ENCODE peak calls at places on chromosomes 16 and 17, in seven cellular contexts. G is caudate nucleus; B is esophagus muscularis mucosa; Y is heart right ventricle; F is heart left ventricle; D is CD8-positive, alpha-beta memory T cell; I is tibial nerve. C is an unnamed sample.
A peak's percentile ranks its signal among the peaks of the same experiment; 100 is the strongest.

GRCh38 chr17:413706-414440 is 61.3 kb upstream of the RPH3AL start:
- DNase-seq in G (no peak), B (no peak), Y (no peak), F (no peak), D (no peak), I (no peak), C (no peak)

GRCh38 chr17:1030684-1031557 is 34.0 kb downstream of the TIMM22 start:
- DNase-seq in G (no peak), B (no peak), Y (peak; percentile 67), F (no peak), D (no peak), I (peak; percentile 44), C (no peak)

GRCh38 chr16:47492428-47493357 is 31.6 kb downstream of the PHKB start:
- DNase-seq in G (no peak), B (no peak), Y (peak; percentile 79), F (peak; percentile 90), D (no peak), I (peak; percentile 68), C (peak; percentile 5)

GRCh38 chr16:88886915-88887521 is 20.6 kb upstream of the PABPN1L start:
- DNase-seq in G (peak; percentile 87), B (peak; percentile 94), Y (peak; percentile 90), F (peak; percentile 92), D (no peak), I (peak; percentile 73), C (no peak)

GRCh38 chr17:55743103-55743679 is 7.7 kb upstream of the PCTP start:
- DNase-seq in G (no peak), B (no peak), Y (no peak), F (no peak), D (no peak), I (no peak), C (no peak)

GRCh38 chr16:85384831-85385462 is 228.2 kb upstream of the GSE1 start:
- DNase-seq in G (no peak), B (no peak), Y (peak; percentile 7), F (peak; percentile 12), D (no peak), I (no peak), C (no peak)

GRCh38 chr17:40813804-40814203 is 8.6 kb downstream of the KRT10 start:
- DNase-seq in G (no peak), B (no peak), Y (no peak), F (no peak), D (no peak), I (no peak), C (no peak)

GRCh38 chr17:40427002-40427491 is 9.4 kb upstream of the TOP2A start:
- DNase-seq in G (no peak), B (peak; percentile 87), Y (no peak), F (no peak), D (no peak), I (no peak), C (no peak)

GRCh38 chr16:30407794-30408534 is 558 bp downstream of the ZNF771 start:
- DNase-seq in G (no peak), B (no peak), Y (no peak), F (no peak), D (no peak), I (no peak), C (no peak)

GRCh38 chr16:75099738-75100615 is 16.6 kb downstream of the LDHD start:
- DNase-seq in G (no peak), B (no peak), Y (peak; percentile 55), F (peak; percentile 66), D (no peak), I (no peak), C (no peak)

GRCh38 chr17:32240745-32241144 is 24.9 kb upstream of the RHBDL3 start:
- DNase-seq in G (peak; percentile 70), B (no peak), Y (peak; percentile 54), F (peak; percentile 67), D (no peak), I (no peak), C (no peak)

DNA sequence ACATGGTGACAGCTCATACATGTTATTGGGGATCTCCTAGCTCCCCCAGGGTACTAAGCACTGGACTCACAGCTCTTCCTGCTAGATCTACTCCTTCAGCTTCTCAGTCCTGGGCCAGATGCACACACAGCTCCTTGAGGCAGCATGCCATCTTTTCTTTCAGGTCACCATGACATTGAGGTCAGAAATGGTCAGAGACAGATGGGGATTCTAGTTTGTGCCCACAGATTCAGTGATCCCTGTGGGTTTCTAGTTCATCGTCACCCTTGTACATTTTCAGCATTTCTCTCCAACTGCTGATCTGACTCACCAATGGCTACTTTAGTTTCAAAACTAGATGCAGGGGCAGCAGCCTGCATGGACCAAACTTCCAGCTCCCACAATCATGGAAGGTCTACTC is 560.7 kb upstream of the PSMD7 start:
- DNase-seq in G (no peak), B (peak; percentile 14), Y (no peak), F (no peak), D (no peak), I (no peak), C (no peak)
- H3K27ac ChIP-seq in G (no peak overlapping the region), B (no peak overlapping the region), Y (no peak overlapping the region), F (no peak overlapping the region), D (no peak overlapping the region), I (no peak overlapping the region), C (no peak overlapping the region)

DNA sequence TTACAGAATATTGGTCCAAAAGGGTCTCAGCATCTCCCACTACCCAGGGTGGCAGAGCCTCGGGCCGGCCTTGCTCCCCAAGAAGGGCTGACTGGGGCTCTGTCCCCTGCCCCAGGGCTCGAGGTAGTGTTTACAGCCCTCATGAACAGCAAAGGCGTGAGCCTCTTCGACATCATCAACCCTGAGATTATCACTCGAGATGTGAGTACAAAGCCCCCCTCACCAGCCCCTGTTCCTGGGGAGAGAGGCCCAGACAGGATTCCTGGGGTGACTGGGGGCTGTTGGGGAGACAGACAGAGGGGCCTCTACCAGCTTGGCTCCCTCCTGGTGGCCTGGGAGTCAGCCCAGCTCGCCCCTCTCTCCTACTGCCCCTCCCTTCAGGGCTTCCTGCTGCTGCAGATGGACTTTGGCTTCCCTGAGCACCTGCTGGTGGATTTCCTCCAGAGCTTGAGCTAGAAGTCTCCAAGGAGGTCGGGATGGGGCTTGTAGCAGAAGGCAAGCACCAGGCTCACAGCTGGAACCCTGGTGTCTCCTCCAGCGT is 6.1 kb upstream of the NLRC5 start:
- DNase-seq in G (no peak), B (no peak), Y (no peak), F (no peak), D (no peak), I (no peak), C (no peak)
- H3K27ac ChIP-seq in G (no peak overlapping the region), B (no peak overlapping the region), Y (no peak overlapping the region), F (no peak overlapping the region), D (no peak overlapping the region), I (no peak overlapping the region), C (no peak overlapping the region)

GRCh38 chr16:63312343-63312742 is 1276.1 kb upstream of the CDH8 start:
- DNase-seq in G (no peak), B (no peak), Y (no peak), F (no peak), D (no peak), I (no peak), C (no peak)

GRCh38 chr16:63315229-63315628 is 1279.0 kb upstream of the CDH8 start:
- DNase-seq in G (no peak), B (no peak), Y (no peak), F (no peak), D (no peak), I (no peak), C (no peak)

DNA sequence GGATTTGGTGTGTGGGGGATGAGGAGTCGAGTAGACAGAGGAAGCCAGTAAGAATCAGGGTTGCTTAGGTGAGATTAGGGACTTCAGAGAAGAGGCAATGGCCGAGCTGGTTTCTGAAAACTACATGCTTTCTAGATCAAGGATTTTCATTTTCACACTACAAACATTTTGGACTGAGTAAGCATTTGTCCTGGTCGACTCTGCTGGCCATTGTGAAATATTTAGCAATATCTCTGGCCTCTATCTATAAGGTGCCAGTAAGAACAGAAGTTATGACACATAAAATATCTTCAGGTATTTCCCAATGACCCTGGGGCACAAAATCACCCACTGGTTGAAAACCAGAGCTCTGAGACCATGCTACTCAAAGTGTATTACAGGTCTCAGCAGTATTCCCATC is 1275.1 kb upstream of the CDH8 start:
- DNase-seq in G (no peak), B (no peak), Y (no peak), F (no peak), D (no peak), I (no peak), C (no peak)
- H3K27ac ChIP-seq in G (no peak overlapping the region), B (no peak overlapping the region), Y (no peak overlapping the region), F (no peak overlapping the region), D (no peak overlapping the region), I (no peak overlapping the region), C (no peak overlapping the region)

GRCh38 chr17:49630113-49630900 is 47.6 kb downstream of the SPOP start:
- DNase-seq in G (no peak), B (no peak), Y (no peak), F (no peak), D (no peak), I (no peak), C (no peak)
- H3K27ac ChIP-seq in G (no peak overlapping the region), B (peak overlapping the region; percentile 58), Y (peak overlapping the region; percentile 42), F (no peak overlapping the region), D (no peak overlapping the region), I (no peak overlapping the region), C (no peak overlapping the region)

DNA sequence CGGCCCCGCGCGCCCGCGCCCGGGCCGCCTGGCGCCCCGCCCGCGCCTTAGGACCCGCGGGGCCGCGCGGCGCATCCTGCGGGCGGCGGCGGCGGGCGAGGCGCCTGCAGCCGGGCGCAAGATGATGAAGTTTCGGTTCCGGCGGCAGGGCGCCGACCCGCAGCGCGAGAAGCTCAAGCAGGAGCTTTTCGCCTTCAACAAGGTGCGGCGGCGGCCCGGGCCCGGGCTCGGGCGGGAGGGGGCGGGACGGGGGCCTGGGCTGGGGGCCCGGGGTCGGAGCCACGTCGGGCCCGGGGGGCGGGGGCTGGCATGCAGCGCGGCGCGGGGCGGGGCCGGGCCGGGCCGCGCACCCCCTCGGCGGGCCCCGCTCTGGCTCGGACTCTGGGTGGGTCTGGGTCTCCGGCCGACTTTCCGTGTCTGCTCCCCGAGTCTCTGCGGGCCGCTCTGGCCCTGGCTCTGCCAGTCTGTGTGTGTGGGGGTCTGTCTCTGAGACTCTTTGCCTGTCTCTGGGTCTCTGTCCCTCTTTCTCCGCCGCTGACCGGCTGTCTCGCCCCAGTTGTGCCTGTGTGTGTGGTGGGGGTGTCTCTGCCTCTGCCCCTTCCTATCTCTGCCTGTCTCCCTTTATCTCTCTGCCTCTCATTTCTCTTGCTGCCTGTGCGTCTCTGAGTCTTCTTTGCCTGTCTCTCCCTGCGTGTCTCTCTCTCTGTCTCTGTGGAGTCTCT is at the start of gene LLGL1:
- DNase-seq in G (no peak), B (no peak), Y (no peak), F (no peak), D (no peak), I (no peak), C (no peak)
- H3K27ac ChIP-seq in G (peak within 1 kb of the TSS; percentile 65), B (peak within 1 kb of the TSS; percentile 70), Y (peak within 1 kb of the TSS; percentile 65), F (no peak within 1 kb of the TSS), D (peak within 1 kb of the TSS; percentile 38), I (peak within 1 kb of the TSS; percentile 68), C (peak within 1 kb of the TSS; percentile 100)

DNA sequence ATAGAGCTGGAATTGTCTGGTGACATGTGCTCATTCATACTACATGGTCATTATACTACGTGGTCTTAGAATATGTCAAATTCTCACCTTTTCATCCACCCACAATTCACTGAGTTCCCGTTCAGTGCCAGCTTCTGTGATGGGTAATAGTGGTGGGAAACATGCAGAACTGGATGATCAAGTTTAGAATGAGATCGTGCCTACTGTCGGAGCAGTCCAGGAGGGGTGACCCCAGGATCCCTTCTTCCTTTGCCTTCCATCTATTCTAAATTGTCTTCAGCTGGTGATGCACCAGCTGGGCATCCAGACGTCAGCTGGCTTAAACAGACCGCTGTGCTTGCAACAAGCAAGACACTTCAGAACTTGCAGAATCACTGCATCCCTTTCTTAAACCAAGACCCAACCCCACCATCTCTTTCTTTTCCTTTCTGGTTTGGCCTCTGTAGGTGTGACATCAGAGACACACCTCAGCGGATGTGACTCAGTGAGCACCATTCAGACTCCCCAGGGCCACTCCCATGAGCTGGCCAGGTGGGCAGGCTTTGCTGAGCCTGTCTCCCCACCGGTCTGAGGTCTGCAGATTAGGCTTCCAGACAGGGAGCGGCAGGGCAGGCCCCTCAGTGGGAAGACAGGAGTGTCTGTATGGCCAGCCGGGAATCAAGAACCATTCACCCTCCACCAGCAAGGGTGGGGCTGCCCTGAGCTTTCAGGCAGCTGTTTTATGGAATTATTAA is 18.1 kb downstream of the C17orf100 start:
- DNase-seq in G (no peak), B (no peak), Y (no peak), F (no peak), D (no peak), I (no peak), C (no peak)
- H3K27ac ChIP-seq in G (no peak overlapping the region), B (no peak overlapping the region), Y (no peak overlapping the region), F (no peak overlapping the region), D (no peak overlapping the region), I (no peak overlapping the region), C (no peak overlapping the region)